ENCODE peak calls at places on chromosomes 6 and 20, in four cellular contexts. One of them, this sample, is unnamed.

GRCh38 chr20:7038029-7038428 is 270.5 kb downstream of the BMP2 start:
- DNase-seq in IMR-90: no peak
- DNase-seq in H1: no peak
- DNase-seq in mesendoderm: no peak
- DNase-seq in this sample: no peak

GRCh38 chr6:111951439-111952140 is 78.3 kb upstream of the FYN start:
- DNase-seq in IMR-90: no peak
- DNase-seq in H1: no peak
- DNase-seq in mesendoderm: no peak
- DNase-seq in this sample: no peak

GRCh38 chr6:11381801-11382513 is 149.5 kb upstream of the NEDD9 start:
- DNase-seq in IMR-90: no peak
- DNase-seq in H1: no peak
- DNase-seq in mesendoderm: peak; percentile 15
- DNase-seq in this sample: no peak

GRCh38 chr6:30882764-30883475 is 1.4 kb upstream of the DDR1 start:
- DNase-seq in IMR-90: no peak
- DNase-seq in H1: peak; percentile 86
- DNase-seq in mesendoderm: peak; percentile 90
- DNase-seq in this sample: peak; percentile 94

GRCh38 chr20:25863536-25864325 is 167.1 kb upstream of the ZNF337 start:
- DNase-seq in IMR-90: no peak
- DNase-seq in H1: no peak
- DNase-seq in mesendoderm: peak; percentile 68
- DNase-seq in this sample: peak; percentile 60

GRCh38 chr6:35419431-35419830 is 32.7 kb upstream of the FANCE start:
- DNase-seq in IMR-90: peak; percentile 91
- DNase-seq in H1: no peak
- DNase-seq in mesendoderm: peak; percentile 70
- DNase-seq in this sample: no peak

GRCh38 chr6:109292420-109292819 is 89.8 kb downstream of the CD164 start:
- DNase-seq in IMR-90: no peak
- DNase-seq in H1: no peak
- DNase-seq in mesendoderm: peak; percentile 75
- DNase-seq in this sample: peak; percentile 34

GRCh38 chr6:35401514-35401913 is 50.6 kb upstream of the FANCE start:
- DNase-seq in IMR-90: no peak
- DNase-seq in H1: no peak
- DNase-seq in mesendoderm: no peak
- DNase-seq in this sample: no peak

GRCh38 chr6:96811670-96812069 is 25.6 kb downstream of the GPR63 start:
- DNase-seq in IMR-90: no peak
- DNase-seq in H1: no peak
- DNase-seq in mesendoderm: no peak
- DNase-seq in this sample: no peak

GRCh38 chr6:45424628-45424955 is 46.9 kb upstream of the SUPT3H start:
- DNase-seq in IMR-90: no peak
- DNase-seq in H1: no peak
- DNase-seq in mesendoderm: no peak
- DNase-seq in this sample: no peak

GRCh38 chr20:52031574-52032303 is 159.8 kb downstream of the ZFP64 start:
- DNase-seq in IMR-90: peak; percentile 88
- DNase-seq in H1: no peak
- DNase-seq in mesendoderm: peak; percentile 16
- DNase-seq in this sample: no peak

GRCh38 chr6:128519931-128520435 is 416 bp downstream of the PTPRK start:
- DNase-seq in IMR-90: no peak
- DNase-seq in H1: peak; percentile 83
- DNase-seq in mesendoderm: peak; percentile 87
- DNase-seq in this sample: no peak

GRCh38 chr20:52268184-52268583 is 76.6 kb upstream of the ZFP64 start:
- DNase-seq in IMR-90: peak; percentile 59
- DNase-seq in H1: no peak
- DNase-seq in mesendoderm: peak; percentile 9
- DNase-seq in this sample: no peak

GRCh38 chr6:162871966-162872365 is 144.2 kb downstream of the PACRG start:
- DNase-seq in IMR-90: no peak
- DNase-seq in H1: no peak
- DNase-seq in mesendoderm: no peak
- DNase-seq in this sample: no peak

GRCh38 chr6:154111025-154111424 is 72.0 kb downstream of the OPRM1 start:
- DNase-seq in IMR-90: no peak
- DNase-seq in H1: no peak
- DNase-seq in mesendoderm: no peak
- DNase-seq in this sample: no peak

GRCh38 chr6:159075506-159076100 is 30.8 kb upstream of the TAGAP start:
- DNase-seq in IMR-90: no peak
- DNase-seq in H1: no peak
- DNase-seq in mesendoderm: no peak
- DNase-seq in this sample: no peak

GRCh38 chr6:21026576-21027273 is 492.5 kb downstream of the CDKAL1 start:
- DNase-seq in IMR-90: peak; percentile 74
- DNase-seq in H1: no peak
- DNase-seq in mesendoderm: no peak
- DNase-seq in this sample: no peak

GRCh38 chr20:12395404-12396159 is 477.9 kb downstream of the BTBD3 start:
- DNase-seq in IMR-90: no peak
- DNase-seq in H1: no peak
- DNase-seq in mesendoderm: peak; percentile 27
- DNase-seq in this sample: no peak

GRCh38 chr6:158799051-158799792 is 19.9 kb downstream of the EZR start:
- DNase-seq in IMR-90: peak; percentile 46
- DNase-seq in H1: no peak
- DNase-seq in mesendoderm: no peak
- DNase-seq in this sample: no peak

GRCh38 chr20:29430531-29430930 is 1826.9 kb upstream of the DEFB115 start:
- DNase-seq in IMR-90: no peak
- DNase-seq in H1: no peak
- DNase-seq in mesendoderm: no peak
- DNase-seq in this sample: no peak

GRCh38 chr6:79718509-79719247 is 87.5 kb downstream of the SH3BGRL2 start:
- DNase-seq in IMR-90: peak; percentile 11
- DNase-seq in H1: no peak
- DNase-seq in mesendoderm: no peak
- DNase-seq in this sample: no peak

GRCh38 chr6:110999634-111000270 is 17.9 kb downstream of the RPF2 start:
- DNase-seq in IMR-90: peak; percentile 46
- DNase-seq in H1: no peak
- DNase-seq in mesendoderm: peak; percentile 8
- DNase-seq in this sample: no peak

DNA sequence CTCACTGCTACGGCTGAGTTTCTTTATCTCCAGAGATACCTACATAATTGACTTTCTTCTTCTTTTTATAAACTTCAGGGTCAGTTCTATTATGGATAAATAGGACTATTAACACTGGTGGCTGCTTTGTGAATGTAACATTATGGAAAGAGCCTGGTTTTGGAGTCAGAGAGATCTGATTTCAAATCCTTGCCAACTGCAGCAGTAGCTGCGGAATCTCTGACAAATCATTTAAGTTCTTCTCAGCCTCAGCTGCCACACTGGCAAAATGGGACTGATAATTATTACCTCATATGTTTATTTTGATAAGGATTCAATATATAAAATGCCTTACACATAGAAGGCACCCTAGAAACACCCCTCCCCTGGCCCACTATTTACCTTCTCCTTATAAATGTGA is 160.5 kb downstream of the BACH2 start:
- DNase-seq in IMR-90: peak; percentile 23
- DNase-seq in H1: no peak
- DNase-seq in mesendoderm: no peak
- DNase-seq in this sample: no peak
- H3K56ac ChIP-seq in IMR-90: no peak overlapping the region
- H3K56ac ChIP-seq in H1: no peak overlapping the region
- H3K56ac ChIP-seq in mesendoderm: no peak overlapping the region
- H3K56ac ChIP-seq in this sample: no peak overlapping the region

GRCh38 chr20:49713779-49714712 is at the start of gene B4GALT5:
- DNase-seq in IMR-90: peak; percentile 72
- DNase-seq in H1: peak; percentile 88
- DNase-seq in mesendoderm: peak; percentile 94
- DNase-seq in this sample: peak; percentile 93
- H2BK5ac ChIP-seq in IMR-90: peak within 1 kb of the TSS; percentile 80
- H2BK5ac ChIP-seq in H1: peak within 1 kb of the TSS; percentile 87
- H2BK5ac ChIP-seq in mesendoderm: peak within 1 kb of the TSS; percentile 23
- H2BK5ac ChIP-seq in this sample: no peak within 1 kb of the TSS

DNA sequence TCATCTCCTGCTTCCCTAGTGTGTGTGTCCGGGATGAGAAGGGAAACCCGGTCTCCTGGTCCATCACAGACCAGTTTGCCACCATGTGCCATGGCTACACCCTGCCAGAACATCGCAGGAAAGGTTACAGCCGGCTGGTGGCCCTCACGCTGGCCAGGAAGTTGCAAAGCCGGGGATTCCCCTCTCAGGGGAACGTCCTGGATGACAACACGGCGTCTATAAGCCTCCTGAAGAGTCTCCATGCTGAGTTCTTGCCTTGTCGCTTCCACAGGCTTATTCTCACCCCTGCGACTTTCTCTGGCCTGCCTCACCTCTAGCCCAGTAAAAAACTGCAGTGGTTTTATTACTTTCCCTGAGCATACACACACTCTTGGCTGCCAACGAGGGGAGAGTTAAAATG is 23.9 kb upstream of the C6orf141 start:
- DNase-seq in IMR-90: no peak
- DNase-seq in H1: no peak
- DNase-seq in mesendoderm: no peak
- DNase-seq in this sample: no peak
- H3K4me1 ChIP-seq in IMR-90: no peaks in the 10 kb centered on the region
- H3K4me1 ChIP-seq in H1: no peaks in the 10 kb centered on the region
- H3K4me1 ChIP-seq in mesendoderm: no peaks in the 10 kb centered on the region
- H3K4me1 ChIP-seq in this sample: peaks cover 7% of the 10 kb centered on the region

GRCh38 chr6:132512638-132513632 is at the start of gene STX7:
- DNase-seq in IMR-90: peak; percentile 81
- DNase-seq in H1: peak; percentile 89
- DNase-seq in mesendoderm: peak; percentile 91
- DNase-seq in this sample: peak; percentile 92
- H3K56ac ChIP-seq in IMR-90: peak within 1 kb of the TSS; percentile 48
- H3K56ac ChIP-seq in H1: no peak within 1 kb of the TSS
- H3K56ac ChIP-seq in mesendoderm: peak within 1 kb of the TSS; percentile 93
- H3K56ac ChIP-seq in this sample: no peak within 1 kb of the TSS

This sample was measured in H9.